ENCODE peak calls at places on chromosomes 11 and 22, in nine cellular contexts. L is breast epithelium, O is uterus, W is K562, C is esophagus squamous epithelium, F is right lobe of liver, I is stomach, N is ovary, T is IMR-90. V is an unnamed sample. For H3K4me1, the result is how much of the 10 kb centered on the place peaks cover.

GRCh38 chr22:31287818-31288495 is 4.3 kb downstream of the PIK3IP1 start:
- DNase-seq in L (no peak), O (no peak), W (no peak), C (no peak), F (peak), I (no peak), N (no peak), T (no peak), V (no peak)

GRCh38 chr22:45548991-45549736 is 46.5 kb downstream of the FBLN1 start:
- DNase-seq in L (peak), O (peak), W (peak), C (no peak), F (no peak), I (peak), N (peak), T (peak), V (no peak)

GRCh38 chr22:26707581-26707980 is 50.2 kb downstream of the MIAT start:
- DNase-seq in L (no peak), O (no peak), W (no peak), C (no peak), F (no peak), I (no peak), N (no peak), T (no peak), V (no peak)

GRCh38 chr11:12989428-12990242 is 19.5 kb upstream of the RASSF10 start:
- DNase-seq in L (no peak), O (no peak), W (peak), C (no peak), F (no peak), I (no peak), N (no peak), T (no peak), V (no peak)

GRCh38 chr11:16759857-16760256 is 21.4 kb downstream of the C11orf58 start:
- DNase-seq in L (no peak), O (no peak), W (no peak), C (no peak), F (no peak), I (no peak), N (no peak), T (peak), V (no peak)

GRCh38 chr22:44628273-44628672 is 73.7 kb upstream of the PRR5 start:
- DNase-seq in L (no peak), O (no peak), W (no peak), C (no peak), F (no peak), I (no peak), N (no peak), T (no peak), V (no peak)

GRCh38 chr22:44496305-44496704 is 1.7 kb downstream of the RTL6 start:
- DNase-seq in L (no peak), O (no peak), W (no peak), C (no peak), F (no peak), I (no peak), N (peak), T (no peak), V (no peak)

GRCh38 chr22:45896961-45897538 is 79.9 kb downstream of the WNT7B start:
- DNase-seq in L (no peak), O (no peak), W (no peak), C (no peak), F (no peak), I (no peak), N (peak), T (no peak), V (no peak)

GRCh38 chr11:134407321-134407828 is 4.7 kb downstream of the B3GAT1 start:
- DNase-seq in L (no peak), O (no peak), W (no peak), C (no peak), F (peak), I (peak), N (no peak), T (no peak), V (no peak)

GRCh38 chr11:108609681-108610080 is 16.1 kb upstream of the EXPH5 start:
- DNase-seq in L (no peak), O (no peak), W (no peak), C (no peak), F (no peak), I (no peak), N (no peak), T (peak), V (no peak)

GRCh38 chr11:36012410-36012809 is 68.5 kb downstream of the LDLRAD3 start:
- DNase-seq in L (no peak), O (no peak), W (no peak), C (no peak), F (no peak), I (no peak), N (no peak), T (peak), V (peak)

GRCh38 chr11:73201249-73201648 is 16.8 kb upstream of the P2RY2 start:
- DNase-seq in L (no peak), O (peak), W (no peak), C (no peak), F (peak), I (no peak), N (no peak), T (peak), V (no peak)

GRCh38 chr11:115499241-115499799 is 4.9 kb downstream of the CADM1 start:
- DNase-seq in L (no peak), O (no peak), W (no peak), C (no peak), F (peak), I (no peak), N (no peak), T (no peak), V (peak)

GRCh38 chr22:42693055-42693762 is 27.5 kb downstream of the A4GALT start:
- DNase-seq in L (no peak), O (no peak), W (no peak), C (no peak), F (no peak), I (no peak), N (no peak), T (no peak), V (no peak)

GRCh38 chr11:65150513-65151271 is 16.4 kb upstream of the SYVN1 start:
- DNase-seq in L (peak), O (peak), W (peak), C (no peak), F (peak), I (peak), N (peak), T (peak), V (peak)

GRCh38 chr22:27727673-27728451 is 73.7 kb downstream of the MN1 start:
- DNase-seq in L (no peak), O (no peak), W (no peak), C (no peak), F (no peak), I (no peak), N (no peak), T (no peak), V (no peak)

DNA sequence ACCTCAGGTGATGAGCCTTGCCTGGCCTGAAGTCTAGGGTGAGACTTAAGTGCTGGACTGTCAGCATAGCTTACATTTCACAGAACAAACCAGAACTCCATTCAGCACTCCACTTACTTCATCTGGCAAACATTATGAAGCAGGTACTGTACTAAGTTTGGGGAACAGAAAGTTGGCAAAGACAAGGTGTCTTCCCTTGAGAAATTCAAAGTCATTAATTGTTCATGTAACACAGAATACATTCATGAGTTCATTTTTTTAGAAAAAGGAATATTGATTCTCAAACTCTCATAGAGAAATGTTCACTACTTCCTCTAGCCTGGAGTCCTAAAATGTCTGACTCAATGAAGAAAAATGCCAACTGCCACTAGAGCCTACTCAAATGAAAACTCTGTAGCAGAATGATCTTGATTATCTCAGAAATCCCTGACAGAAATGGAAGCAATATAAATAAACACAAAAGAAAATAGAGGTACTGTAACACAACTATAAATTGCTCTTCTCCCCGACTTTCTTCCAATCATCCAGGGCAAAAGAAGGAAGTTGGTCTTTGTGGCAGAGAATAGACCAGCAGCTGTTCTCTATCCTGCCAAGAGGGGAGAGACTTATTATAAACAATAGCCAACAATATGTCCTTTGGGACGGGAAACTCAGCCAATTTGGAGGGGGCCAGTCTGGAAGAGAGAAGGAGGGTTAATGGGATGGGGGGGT is 129.2 kb upstream of the MTMR2 start:
- DNase-seq in L (no peak), O (no peak), W (no peak), C (no peak), F (no peak), I (no peak), N (no peak), T (peak), V (no peak)
- H3K4me1 ChIP-seq in L (under half), O (under half), W (under half), C (under half), F (under half), I (under half), N (under half), T (under half), V (under half)

GRCh38 chr11:18791175-18792065 is at the start of gene PTPN5:
- DNase-seq in L (no peak), O (no peak), W (no peak), C (no peak), F (no peak), I (no peak), N (no peak), T (no peak), V (no peak)
- TF ChIP-seq POLR2A in L (no peak), O (no peak), W (no peak), C (no peak), F (no peak), I (no peak), N (no peak), T (no peak), V (no peak)

GRCh38 chr22:24166811-24167210 is 14.5 kb upstream of the SUSD2 start:
- DNase-seq in L (no peak), O (no peak), W (no peak), C (no peak), F (no peak), I (no peak), N (no peak), T (no peak), V (no peak)

GRCh38 chr22:24170632-24171031 is 10.7 kb upstream of the SUSD2 start:
- DNase-seq in L (no peak), O (no peak), W (no peak), C (no peak), F (no peak), I (no peak), N (no peak), T (no peak), V (no peak)

GRCh38 chr22:24169439-24170058 is 11.7 kb upstream of the SUSD2 start:
- DNase-seq in L (no peak), O (no peak), W (no peak), C (no peak), F (no peak), I (no peak), N (no peak), T (no peak), V (no peak)

GRCh38 chr22:24171822-24172221 is 9.5 kb upstream of the SUSD2 start:
- DNase-seq in L (no peak), O (no peak), W (no peak), C (no peak), F (no peak), I (no peak), N (no peak), T (no peak), V (no peak)

DNA sequence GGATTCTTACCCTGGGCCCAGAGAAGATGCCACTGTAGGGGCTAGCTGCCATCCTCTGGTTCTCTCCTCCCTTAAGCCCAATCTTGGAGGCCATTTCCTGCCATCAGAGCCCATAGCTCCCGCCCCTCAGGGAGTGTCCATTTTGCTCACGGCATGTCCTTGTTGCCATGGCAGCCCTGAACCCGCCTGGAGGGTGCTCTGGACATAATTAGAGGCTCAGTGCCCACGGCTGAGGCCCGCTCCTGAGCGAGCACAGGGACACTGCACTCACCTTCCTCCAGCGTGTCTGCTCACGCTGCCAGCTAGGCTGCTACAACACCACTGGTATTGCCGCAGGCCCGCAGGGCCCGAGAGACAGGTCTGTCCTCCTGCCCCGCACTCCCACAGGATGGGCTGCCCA is 11.1 kb upstream of the SUSD2 start:
- DNase-seq in L (no peak), O (no peak), W (no peak), C (no peak), F (no peak), I (no peak), N (no peak), T (no peak), V (no peak)
- H3K4me1 ChIP-seq in L (under half), O (under half), W (under half), C (under half), F (under half), I (under half), N (under half), T (under half), V (under half)

DNA sequence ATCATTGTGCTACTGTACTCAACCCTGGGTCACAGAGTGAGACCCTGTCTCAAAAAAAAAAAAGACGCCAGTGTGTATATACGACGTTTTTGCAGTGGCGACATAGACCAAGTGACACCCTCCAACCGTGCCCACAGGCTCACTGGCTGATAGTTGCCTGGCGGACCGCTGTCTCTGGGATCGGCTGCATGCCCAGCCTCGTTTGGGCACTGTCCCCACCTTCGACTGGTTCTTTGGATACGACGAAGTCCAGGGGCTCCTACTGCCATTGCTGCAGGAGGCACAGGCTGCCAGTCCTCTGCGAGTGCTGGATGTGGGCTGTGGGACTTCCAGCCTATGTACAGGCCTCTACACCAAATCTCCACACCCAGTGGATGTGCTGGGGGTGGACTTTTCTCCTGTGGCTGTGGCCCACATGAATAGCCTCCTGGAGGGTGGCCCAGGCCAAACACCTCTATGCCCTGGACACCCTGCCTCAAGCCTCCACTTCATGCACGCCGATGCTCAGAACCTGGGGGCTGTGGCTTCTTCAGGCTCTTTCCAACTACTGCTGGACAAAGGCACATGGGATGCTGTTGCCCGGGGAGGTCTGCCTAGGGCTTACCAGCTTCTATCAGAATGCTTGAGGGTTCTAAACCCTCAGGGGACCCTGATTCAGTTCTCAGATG is 1.3 kb downstream of the CSKMT start:
- DNase-seq in L (no peak), O (no peak), W (no peak), C (no peak), F (no peak), I (no peak), N (no peak), T (no peak), V (no peak)
- TF ChIP-seq POLR2A in L (no peak), O (no peak), W (peak), C (no peak), F (no peak), I (no peak), N (no peak), T (peak), V (no peak)

GRCh38 chr11:79471071-79471470 is 30.2 kb upstream of the TENM4 start:
- DNase-seq in L (no peak), O (no peak), W (no peak), C (no peak), F (no peak), I (no peak), N (no peak), T (no peak), V (no peak)
- H3K4me1 ChIP-seq in L (under half), O (under half), W (under half), C (under half), F (under half), I (under half), N (under half), T (under half), V (under half)

GRCh38 chr11:10898003-10898762 is 40.3 kb upstream of the ZBED5 start:
- DNase-seq in L (no peak), O (no peak), W (no peak), C (no peak), F (no peak), I (no peak), N (no peak), T (no peak), V (no peak)

GRCh38 chr11:10897150-10897549 is 39.3 kb upstream of the ZBED5 start:
- DNase-seq in L (no peak), O (no peak), W (no peak), C (no peak), F (no peak), I (no peak), N (no peak), T (no peak), V (no peak)

GRCh38 chr11:10898763-10899541 is 41.1 kb upstream of the ZBED5 start:
- DNase-seq in L (no peak), O (no peak), W (peak), C (no peak), F (no peak), I (no peak), N (no peak), T (no peak), V (no peak)

GRCh38 chr11:10900686-10901415 is 43.0 kb upstream of the ZBED5 start:
- DNase-seq in L (no peak), O (no peak), W (peak), C (no peak), F (no peak), I (no peak), N (no peak), T (peak), V (no peak)

DNA sequence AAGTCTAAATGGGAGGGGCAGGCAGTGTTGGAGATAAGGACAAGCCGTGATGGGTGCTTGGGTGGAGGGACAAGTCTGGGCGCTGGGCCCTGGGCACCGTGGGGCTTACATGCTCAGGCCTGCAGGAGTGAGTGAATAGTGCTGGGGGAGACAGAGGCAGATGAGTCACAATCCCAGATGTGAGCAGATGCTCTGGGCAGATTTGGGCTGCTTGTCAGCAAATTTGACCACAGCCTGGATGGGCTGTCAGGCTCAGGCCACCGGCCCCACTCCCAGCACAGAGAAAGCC is 41.6 kb upstream of the ZBED5 start:
- DNase-seq in L (peak), O (peak), W (peak), C (no peak), F (no peak), I (no peak), N (peak), T (no peak), V (no peak)
- TF ChIP-seq POLR2A in L (no peak), O (no peak), W (peak), C (no peak), F (no peak), I (no peak), N (no peak), T (no peak), V (no peak)

DNA sequence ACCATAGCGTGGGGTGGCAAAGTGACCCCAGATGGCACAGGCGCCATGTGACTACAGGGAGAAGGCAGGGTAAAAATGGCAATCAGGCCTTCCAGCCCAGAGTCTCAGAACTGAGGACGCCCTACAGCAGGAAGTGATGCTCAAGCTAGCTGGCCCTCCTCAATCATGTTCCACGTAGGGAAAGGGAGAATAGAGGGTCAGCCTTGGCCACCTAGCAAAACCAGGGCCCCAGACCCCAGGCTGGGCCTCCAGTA is 978 bp upstream of the ANKRD13D start:
- DNase-seq in L (no peak), O (no peak), W (no peak), C (no peak), F (no peak), I (no peak), N (no peak), T (no peak), V (no peak)
- H3K4me1 ChIP-seq in L (under half), O (under half), W (half or more), C (half or more), F (under half), I (half or more), N (under half), T (under half), V (under half)

DNA sequence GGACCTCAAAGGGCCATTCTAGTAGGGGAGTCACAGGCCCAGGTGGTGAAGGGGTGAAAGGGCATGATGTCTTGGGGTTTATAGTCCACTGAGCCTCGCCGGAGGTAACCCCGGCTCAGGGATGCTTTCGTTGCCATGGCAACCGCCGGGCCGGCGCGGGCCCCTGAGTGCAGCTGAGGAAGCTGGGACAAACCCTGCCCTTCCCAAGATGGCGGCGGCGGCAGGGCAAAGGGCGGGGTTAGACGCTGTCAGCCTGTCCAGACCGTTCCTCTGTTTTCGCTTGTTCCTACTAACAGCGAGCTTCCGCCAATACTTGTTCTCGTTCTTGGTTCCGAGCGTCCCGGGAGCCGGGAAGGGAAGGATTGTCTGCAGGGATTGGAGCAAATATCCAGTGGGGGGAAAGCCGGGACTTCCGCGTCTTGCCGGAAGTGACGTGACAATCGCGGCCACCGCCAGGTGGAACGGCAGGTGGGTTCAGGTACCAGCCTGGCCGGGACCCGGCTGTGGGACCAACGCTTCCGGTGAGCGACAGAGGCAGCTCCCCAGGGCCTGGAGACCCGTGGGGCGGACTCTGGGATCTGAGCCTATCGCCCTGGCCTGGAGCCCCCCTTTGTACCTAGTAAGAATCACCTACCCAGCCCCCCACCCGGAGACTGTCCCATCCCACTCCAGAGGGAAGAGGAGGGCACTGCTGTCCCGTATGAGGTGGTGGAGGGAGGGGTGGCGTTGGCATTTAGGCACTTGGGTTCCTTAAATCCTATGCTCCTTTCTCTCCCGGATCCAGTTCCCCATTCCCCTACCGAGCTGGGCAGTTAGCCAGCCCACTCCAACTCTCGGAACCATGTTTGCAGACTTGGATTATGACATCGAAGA is at the start of gene PICK1:
- DNase-seq in L (peak), O (peak), W (peak), C (peak), F (peak), I (peak), N (peak), T (peak), V (peak)
- TF ChIP-seq POLR2A in L (peak), O (peak), W (peak), C (no peak), F (peak), I (no peak), N (peak), T (no peak), V (peak)

GRCh38 chr22:33073989-33074391 is 15.8 kb upstream of the SYN3 start:
- DNase-seq in L (no peak), O (no peak), W (no peak), C (no peak), F (no peak), I (no peak), N (no peak), T (no peak), V (no peak)
- H3K4me1 ChIP-seq in L (under half), O (under half), W (under half), C (under half), F (under half), I (under half), N (under half), T (under half), V (under half)

V was measured in adrenal gland.